ENCODE peak calls at places on chromosomes 2 and 18, in nine cellular contexts. S is K562, Y is uterus, W is esophagus squamous epithelium, P is A549, R is NB4, U is lower leg skin, L is prostate gland, J is breast epithelium. E is an unnamed sample.

GRCh38 chr2:162524192-162524591 is 180.3 kb downstream of the GCA start:
- DNase-seq in P (no peak), W (no peak), L (no peak), Y (no peak), J (no peak), U (no peak), S (no peak), R (no peak), E (no peak)

GRCh38 chr18:36655894-36656293 is 172.9 kb downstream of the TPGS2 start:
- DNase-seq in S (no peak), R (no peak), P (no peak), L (no peak), W (no peak), U (no peak), Y (no peak), J (no peak), E (no peak)

GRCh38 chr2:38632980-38633379 is 30.3 kb upstream of the HNRNPLL start:
- DNase-seq in P (no peak), R (no peak), W (no peak), S (no peak), Y (no peak), J (no peak), U (no peak), L (no peak), E (no peak)

GRCh38 chr2:165952600-165953210 is 871 bp downstream of the TTC21B start:
- DNase-seq in R (peak; percentile 14), W (no peak), S (no peak), J (no peak), U (no peak), L (no peak), P (no peak), Y (no peak), E (no peak)

GRCh38 chr2:196586511-196586991 is 53.0 kb upstream of the CCDC150 start:
- DNase-seq in S (no peak), P (peak; percentile 23), U (no peak), R (no peak), Y (no peak), W (no peak), J (no peak), L (no peak), E (no peak)

GRCh38 chr2:74428675-74429074 is 7.1 kb downstream of the WDR54 start:
- DNase-seq in R (no peak), W (no peak), L (no peak), S (no peak), U (no peak), P (no peak), Y (no peak), J (no peak), E (peak; percentile 51)

GRCh38 chr18:48901145-48902022 is 49.4 kb downstream of the SMAD7 start:
- DNase-seq in Y (no peak), L (no peak), R (no peak), P (no peak), S (no peak), U (peak; percentile 79), W (no peak), J (no peak), E (no peak)

GRCh38 chr2:171587567-171587966 is 65.3 kb downstream of the CYBRD1 start:
- DNase-seq in J (no peak), W (no peak), Y (no peak), U (no peak), P (no peak), S (no peak), R (peak; percentile 29), L (no peak), E (no peak)

GRCh38 chr2:23791030-23791429 is 135.9 kb downstream of the ATAD2B start:
- DNase-seq in U (no peak), R (no peak), S (no peak), L (no peak), P (no peak), W (no peak), J (no peak), Y (no peak), E (no peak)

GRCh38 chr2:181371195-181371594 is 86.0 kb upstream of the ITGA4 start:
- DNase-seq in R (no peak), Y (no peak), L (no peak), S (no peak), J (no peak), U (no peak), W (no peak), P (no peak), E (no peak)

GRCh38 chr2:85307527-85307897 is 20.3 kb downstream of the TGOLN2 start:
- DNase-seq in W (no peak), R (no peak), L (no peak), Y (no peak), U (peak; percentile 39), S (no peak), P (no peak), J (no peak), E (no peak)
- TF ChIP-seq POLR2A in W (no peak), R (no peak), L (no peak), Y (no peak), U (no peak), S (no peak), P (no peak), J (no peak), E (no peak)

GRCh38 chr2:24886640-24887324 is 33.3 kb downstream of the ADCY3 start:
- DNase-seq in R (peak; percentile 42), L (no peak), Y (no peak), P (no peak), U (no peak), S (no peak), J (no peak), W (no peak), E (peak; percentile 81)
- TF ChIP-seq POLR2A in R (no peak), L (no peak), Y (no peak), P (no peak), U (no peak), S (no peak), J (no peak), W (no peak), E (no peak)

DNA sequence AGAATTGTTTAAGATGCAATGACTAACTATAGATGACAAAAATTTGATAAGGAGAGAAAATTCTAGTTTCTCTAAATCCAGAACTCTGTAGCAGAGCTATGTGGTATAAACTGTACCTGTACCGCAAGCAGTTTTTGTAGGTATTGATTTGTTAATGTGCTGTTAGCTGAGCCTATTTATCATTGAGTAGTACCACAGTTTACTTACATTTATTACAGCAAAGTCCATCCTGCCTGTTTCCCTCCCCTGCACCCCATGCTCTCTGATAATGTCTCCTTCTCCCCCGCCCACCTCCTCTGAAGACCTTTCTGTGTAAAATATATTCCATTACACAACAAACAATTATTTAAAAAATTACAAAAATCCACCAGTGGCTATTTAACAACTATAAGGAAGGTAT is 170.6 kb downstream of the RNF152 start:
- DNase-seq in U (no peak), R (no peak), W (no peak), L (no peak), S (no peak), Y (no peak), J (no peak), P (no peak), E (no peak)
- TF ChIP-seq POLR2A in U (no peak), R (no peak), W (no peak), L (no peak), S (no peak), Y (no peak), J (no peak), P (no peak), E (no peak)

DNA sequence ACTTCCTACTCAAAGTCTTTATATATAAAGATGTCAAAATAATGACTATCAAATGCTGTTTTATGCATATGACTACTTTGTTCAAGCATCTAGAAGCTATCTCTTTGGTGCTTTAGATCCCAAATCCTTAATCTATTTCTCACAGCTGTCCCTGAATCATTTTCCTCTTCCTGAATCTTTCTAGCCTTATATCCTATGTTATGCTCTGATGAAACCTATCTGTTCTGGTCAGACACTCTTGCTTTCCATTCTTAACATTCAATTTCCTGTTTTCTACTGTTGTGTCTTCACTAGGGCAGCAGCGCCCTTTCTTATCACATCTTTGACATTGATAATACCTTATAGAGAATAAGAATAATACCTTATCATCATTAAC is 6.3 kb upstream of the PARD3B start:
- DNase-seq in J (no peak), Y (no peak), W (no peak), L (no peak), P (no peak), R (no peak), S (no peak), U (no peak), E (no peak)
- TF ChIP-seq POLR2A in J (no peak), Y (no peak), W (no peak), L (no peak), P (no peak), R (no peak), S (no peak), U (no peak), E (no peak)

E was measured in spleen.